ENCODE peak calls at places on chromosomes 11 and 22, in nine cellular contexts. N is adrenal gland; D is CD8-positive, alpha-beta memory T cell; W is fibroblast of villous mesenchyme; M is colonic mucosa; X is A673; I is mesendoderm; C is left ventricle myocardium inferior; K is neuronal stem cell. T is an unnamed sample.
A peak's percentile ranks its signal among the peaks of the same experiment; 100 is the strongest.

GRCh38 chr11:44611687-44612437 is 46.4 kb downstream of the CD82 start:
- DNase-seq in M (no peak), D (peak; percentile 58), N (no peak), C (peak; percentile 36), W (no peak), K (no peak), I (peak; percentile 33), X (no peak), T (no peak)

GRCh38 chr11:118002541-118003019 is 16.4 kb downstream of the IL10RA start:
- DNase-seq in D (no peak), C (peak; percentile 72), W (peak; percentile 2), K (peak; percentile 31), M (peak; percentile 47), N (no peak), I (peak; percentile 47), X (peak; percentile 76), T (no peak)

GRCh38 chr22:38088723-38089473 is 4.9 kb upstream of the SLC16A8 start:
- DNase-seq in M (no peak), X (peak; percentile 48), N (no peak), I (no peak), W (peak; percentile 10), D (no peak), K (no peak), C (peak; percentile 30), T (no peak)

GRCh38 chr22:50600541-50600940 is at the start of gene MAPK8IP2:
- DNase-seq in N (no peak), I (no peak), X (peak; percentile 34), K (no peak), M (no peak), C (no peak), W (no peak), D (no peak), T (no peak)

GRCh38 chr11:17383466-17383865 is 5.0 kb downstream of the KCNJ11 start:
- DNase-seq in X (no peak), D (no peak), M (no peak), N (no peak), K (no peak), C (no peak), I (no peak), W (no peak), T (no peak)

GRCh38 chr22:33111491-33111890 is 53.3 kb upstream of the SYN3 start:
- DNase-seq in W (no peak), I (peak; percentile 83), N (no peak), D (no peak), M (no peak), X (no peak), C (no peak), K (no peak), T (no peak)

GRCh38 chr11:132595711-132596111 is 936.6 kb downstream of the OPCML start:
- DNase-seq in C (no peak), D (no peak), N (no peak), K (no peak), M (no peak), W (peak; percentile 3), X (no peak), I (no peak), T (no peak)

GRCh38 chr22:21951931-21952465 is 650 bp downstream of the PPM1F start:
- DNase-seq in W (peak; percentile 56), I (peak; percentile 53), N (peak; percentile 68), K (no peak), M (peak; percentile 34), X (no peak), D (no peak), C (peak; percentile 40), T (peak; percentile 51)

GRCh38 chr11:70883973-70884688 is 368.2 kb downstream of the SHANK2 start:
- DNase-seq in K (no peak), W (peak; percentile 26), N (no peak), M (no peak), X (no peak), I (no peak), C (peak; percentile 37), D (no peak), T (no peak)

GRCh38 chr22:45090364-45090960 is 73.3 kb upstream of the NUP50 start:
- DNase-seq in D (no peak), K (peak; percentile 50), W (peak; percentile 67), C (no peak), M (peak; percentile 34), I (peak; percentile 89), X (no peak), N (no peak), T (no peak)

GRCh38 chr11:69167916-69168691 is 12.4 kb downstream of the SMIM38 start:
- DNase-seq in C (no peak), I (no peak), X (no peak), W (peak; percentile 19), K (no peak), M (no peak), N (no peak), D (no peak), T (no peak)

GRCh38 chr11:125369808-125370207 is 126.3 kb downstream of the FEZ1 start:
- DNase-seq in C (no peak), N (no peak), W (no peak), I (peak; percentile 72), M (no peak), D (no peak), X (no peak), K (no peak), T (no peak)

GRCh38 chr11:17719028-17719939 is at the start of gene MYOD1:
- DNase-seq in N (no peak), D (no peak), M (no peak), X (no peak), C (no peak), I (peak; percentile 51), K (no peak), W (no peak), T (no peak)

GRCh38 chr11:116853461-116854073 is 16.1 kb upstream of the APOA1 start:
- DNase-seq in N (no peak), D (peak; percentile 27), X (peak; percentile 78), C (no peak), I (no peak), M (peak; percentile 66), W (peak; percentile 96), K (no peak), T (peak; percentile 79)

DNA sequence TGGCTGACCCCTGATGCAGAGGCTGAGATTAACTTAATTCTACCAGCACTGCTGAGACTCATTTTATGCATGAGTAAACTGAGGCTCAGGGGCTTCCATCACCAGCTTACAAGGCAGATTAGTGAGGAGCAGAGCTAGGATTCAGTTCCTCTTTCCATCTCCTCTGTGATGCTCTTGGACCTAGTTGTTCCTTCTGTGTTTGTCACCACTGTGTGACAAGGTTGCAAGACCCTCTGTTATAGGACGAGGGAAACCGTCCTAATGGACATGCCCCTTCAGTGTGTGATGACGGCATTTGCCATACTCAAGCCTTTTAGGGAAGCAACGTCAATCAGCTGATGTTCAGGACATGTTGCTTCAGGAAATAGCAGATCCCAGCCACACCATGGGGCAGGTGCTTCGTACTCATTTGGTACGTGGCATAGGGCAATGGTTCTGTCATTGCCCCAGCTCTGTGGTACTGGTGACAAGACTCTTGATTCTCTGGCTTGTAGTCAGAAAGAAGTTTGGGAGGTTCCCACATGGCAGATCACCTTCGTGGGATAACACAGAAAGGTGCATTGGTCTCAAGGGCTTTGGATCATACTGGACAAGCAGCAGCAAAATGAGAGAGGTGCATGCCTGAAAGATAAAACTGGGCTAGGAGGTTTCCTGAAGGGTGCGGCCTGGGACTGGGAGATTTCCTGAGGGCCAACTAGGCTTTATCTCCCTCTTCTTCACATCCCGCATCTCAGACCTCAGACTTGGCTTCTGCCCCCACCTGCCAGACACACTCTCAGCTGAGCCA is 23.9 kb upstream of the CD44 start:
- DNase-seq in W (no peak), D (no peak), I (no peak), N (no peak), C (no peak), M (no peak), X (no peak), K (no peak), T (no peak)
- H3K4me3 ChIP-seq in W (no peak overlapping the region), D (no peak overlapping the region), I (no peak overlapping the region), N (no peak overlapping the region), C (no peak overlapping the region), M (no peak overlapping the region), X (no peak overlapping the region), K (no peak overlapping the region), T (no peak overlapping the region)

DNA sequence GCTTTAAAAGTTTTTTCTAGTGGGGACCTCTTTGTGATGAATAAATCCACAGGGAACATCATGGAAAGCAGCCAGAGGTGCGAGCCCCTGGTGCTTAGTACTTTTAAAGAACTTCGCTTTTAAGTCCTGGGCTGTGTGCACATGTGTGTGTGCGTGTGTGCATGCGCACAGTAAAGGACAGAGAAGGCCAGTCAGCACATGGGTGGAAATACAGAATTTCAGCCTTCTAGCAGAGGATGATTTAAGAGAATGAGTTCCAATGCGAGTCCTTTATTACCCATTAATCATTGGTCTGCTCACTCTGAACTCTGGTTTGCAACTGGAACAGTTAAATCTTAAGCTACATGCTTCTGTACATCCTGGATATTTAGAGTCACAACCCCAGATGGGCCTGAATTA is 18.9 kb downstream of the TEAD1 start:
- DNase-seq in N (no peak), D (no peak), W (peak; percentile 77), C (no peak), I (no peak), X (peak; percentile 37), K (no peak), M (no peak), T (no peak)
- H3K4me3 ChIP-seq in N (no peak overlapping the region), D (no peak overlapping the region), W (peak overlapping the region; percentile 1), C (peak overlapping the region; percentile 51), I (no peak overlapping the region), X (peak overlapping the region; percentile 23), K (peak overlapping the region; percentile 4), M (no peak overlapping the region), T (no peak overlapping the region)

DNA sequence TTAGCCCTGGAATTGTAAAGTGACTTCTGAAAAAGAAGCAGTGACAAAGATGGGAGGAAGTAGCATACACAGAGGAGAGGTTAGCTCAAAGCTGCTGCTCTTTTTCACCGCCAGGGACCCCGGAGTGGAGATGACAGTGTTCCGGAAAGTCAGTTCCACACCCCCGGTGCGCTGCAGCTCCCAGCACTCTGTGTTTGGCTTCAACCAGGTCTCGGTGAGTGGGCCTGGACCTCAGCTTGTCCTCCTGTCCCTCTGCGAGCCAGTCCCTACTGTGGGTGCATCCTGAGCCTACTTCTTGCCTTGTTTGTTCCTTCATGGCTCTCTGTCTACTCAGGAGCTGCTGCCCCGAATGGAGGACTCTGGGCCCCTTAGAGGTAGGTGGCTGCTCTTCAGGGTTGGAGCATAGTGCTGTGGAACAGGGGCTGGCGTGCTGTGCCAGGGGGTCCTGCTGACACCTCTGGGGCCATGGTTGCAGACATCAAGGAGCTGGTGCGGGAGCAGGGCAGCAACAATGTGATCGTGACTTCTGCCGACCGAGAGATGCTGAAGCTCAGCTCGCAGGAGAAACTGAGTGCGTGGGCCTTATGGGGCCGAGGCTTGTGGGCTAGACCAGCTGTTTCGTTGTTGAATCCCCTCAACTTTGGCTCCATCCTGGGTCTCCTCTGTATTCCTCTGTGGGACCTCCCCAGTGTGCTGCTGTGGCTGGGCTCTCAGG is 1.7 kb downstream of the PCNX3 start:
- DNase-seq in D (no peak), K (no peak), W (no peak), X (no peak), C (no peak), M (no peak), I (no peak), N (no peak), T (no peak)
- H3K4me3 ChIP-seq in D (no peak overlapping the region), K (peak overlapping the region; percentile 98), W (no peak overlapping the region), X (peak overlapping the region; percentile 92), C (peak overlapping the region; percentile 93), M (no peak overlapping the region), I (no peak overlapping the region), N (no peak overlapping the region), T (no peak overlapping the region)

DNA sequence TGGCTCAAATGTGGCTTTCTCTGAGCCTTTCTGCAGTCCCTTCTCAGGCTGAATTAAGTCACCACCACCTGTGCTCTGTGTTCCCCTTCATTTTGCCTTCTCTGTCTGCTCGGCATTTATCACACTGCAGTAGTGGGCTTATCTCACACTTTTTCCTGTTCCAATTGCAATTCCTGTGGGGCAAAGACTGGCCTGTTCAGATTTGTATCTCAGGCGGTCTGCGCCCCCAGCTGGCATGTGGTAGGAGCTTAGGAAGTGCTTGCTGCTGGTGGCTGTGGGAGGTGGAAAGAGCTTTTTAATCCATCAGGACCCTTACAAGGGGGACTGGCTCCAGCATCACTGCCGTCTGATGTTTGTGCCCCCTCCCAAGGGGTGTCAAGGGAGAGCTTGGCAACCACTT is 21.2 kb downstream of the BMAL1 start:
- DNase-seq in K (no peak), D (no peak), X (no peak), M (no peak), N (no peak), W (no peak), C (no peak), I (peak; percentile 86), T (no peak)
- H3K4me3 ChIP-seq in K (no peak overlapping the region), D (no peak overlapping the region), X (no peak overlapping the region), M (no peak overlapping the region), N (no peak overlapping the region), W (no peak overlapping the region), C (no peak overlapping the region), I (no peak overlapping the region), T (no peak overlapping the region)

T was measured in endothelial cell of umbilical vein.